ENCODE peak calls at places on chromosomes 3 and 15, in ten cellular contexts. G is tibial artery; R is iPS DF 6.9; X is IMR-90; K is HCT116; F is A673; O is sigmoid colon; C is CD4-positive, CD25-positive, alpha-beta regulatory T cell; J is CD4-positive, alpha-beta memory T cell; A is BE2C. S is an unnamed sample.

GRCh38 chr15:40308844-40309189 is 1.1 kb upstream of the PLCB2 start:
- DNase-seq in J (no peak), K (no peak), O (peak; percentile 70), A (no peak), C (no peak), F (no peak), G (no peak), X (no peak), R (no peak), S (no peak)

GRCh38 chr3:169071003-169071402 is 592.5 kb downstream of the MECOM start:
- DNase-seq in R (no peak), F (no peak), J (no peak), K (no peak), X (peak; percentile 36), A (no peak), O (no peak), C (no peak), G (no peak), S (no peak)

GRCh38 chr15:74200871-74201419 is 1.6 kb downstream of the STRA6 start:
- DNase-seq in R (no peak), F (no peak), X (peak; percentile 52), J (no peak), K (no peak), A (no peak), C (no peak), O (peak; percentile 76), G (peak; percentile 33), S (no peak)

GRCh38 chr15:56871180-56871579 is 47.3 kb upstream of the TCF12 start:
- DNase-seq in C (no peak), X (peak; percentile 86), F (peak; percentile 72), G (no peak), O (no peak), K (peak; percentile 12), R (no peak), A (no peak), J (no peak), S (no peak)

GRCh38 chr3:134030382-134030753 is 643 bp upstream of the SLCO2A1 start:
- DNase-seq in R (no peak), K (no peak), F (no peak), X (no peak), J (no peak), G (no peak), O (peak; percentile 56), A (no peak), C (no peak), S (no peak)

GRCh38 chr3:124269619-124270018 is 277.7 kb upstream of the ROPN1 start:
- DNase-seq in X (no peak), C (no peak), O (no peak), F (no peak), K (no peak), G (no peak), J (no peak), A (no peak), R (no peak), S (no peak)

GRCh38 chr3:175426805-175427204 is 567.7 kb downstream of the NAALADL2 start:
- DNase-seq in O (no peak), C (no peak), A (no peak), F (no peak), G (no peak), R (no peak), J (no peak), X (peak; percentile 45), K (no peak), S (peak; percentile 45)

GRCh38 chr15:49495993-49496747 is 73.1 kb downstream of the FGF7 start:
- DNase-seq in A (no peak), G (no peak), K (no peak), F (no peak), R (no peak), O (no peak), X (peak; percentile 79), J (no peak), C (no peak), S (no peak)

GRCh38 chr3:142904639-142905441 is 16.0 kb upstream of the PCOLCE2 start:
- DNase-seq in O (no peak), A (no peak), R (peak; percentile 20), X (no peak), K (no peak), G (peak; percentile 54), F (peak; percentile 7), C (no peak), J (no peak), S (peak; percentile 65)

GRCh38 chr3:164320962-164321361 is 757.3 kb downstream of the SI start:
- DNase-seq in F (no peak), R (no peak), J (no peak), C (no peak), G (no peak), K (no peak), A (no peak), O (no peak), X (no peak), S (no peak)

GRCh38 chr3:44045476-44046275 is 196.0 kb upstream of the TOPAZ1 start:
- DNase-seq in C (no peak), R (no peak), X (no peak), K (no peak), G (peak; percentile 41), F (peak; percentile 17), A (peak; percentile 26), O (no peak), J (no peak), S (peak; percentile 94)

GRCh38 chr15:95446854-95447253 is 883.6 kb upstream of the NR2F2 start:
- DNase-seq in J (peak; percentile 45), X (no peak), K (no peak), O (no peak), R (no peak), A (no peak), C (no peak), G (no peak), F (peak; percentile 53), S (peak; percentile 93)

GRCh38 chr3:138356666-138357409 is 8.5 kb downstream of the MRAS start:
- DNase-seq in A (no peak), X (no peak), K (no peak), F (no peak), G (no peak), C (no peak), J (no peak), R (no peak), O (peak; percentile 57), S (no peak)

GRCh38 chr15:39429898-39430357 is 151.0 kb upstream of the THBS1 start:
- DNase-seq in A (no peak), G (no peak), X (peak; percentile 95), F (no peak), K (no peak), O (no peak), C (no peak), J (no peak), R (no peak), S (no peak)

GRCh38 chr3:37291275-37291700 is 116.9 kb upstream of the LRRFIP2 start:
- DNase-seq in A (no peak), R (no peak), F (no peak), X (peak; percentile 88), J (no peak), G (no peak), C (no peak), K (no peak), O (no peak), S (no peak)

GRCh38 chr3:111747490-111747889 is 111.6 kb upstream of the PHLDB2 start:
- DNase-seq in K (no peak), R (no peak), F (no peak), A (no peak), X (peak; percentile 73), J (no peak), G (no peak), O (no peak), C (no peak), S (no peak)

GRCh38 chr3:111751961-111752360 is 107.1 kb upstream of the PHLDB2 start:
- DNase-seq in X (peak; percentile 94), G (no peak), A (no peak), O (no peak), F (peak; percentile 28), K (no peak), C (no peak), R (no peak), J (no peak), S (no peak)

GRCh38 chr3:111749171-111750170 is 109.6 kb upstream of the PHLDB2 start:
- DNase-seq in G (no peak), C (no peak), X (no peak), A (no peak), F (peak; percentile 29), O (no peak), K (no peak), J (no peak), R (no peak), S (no peak)

GRCh38 chr3:111748132-111748531 is 110.9 kb upstream of the PHLDB2 start:
- DNase-seq in J (no peak), G (no peak), O (no peak), X (no peak), K (no peak), A (no peak), F (no peak), R (no peak), C (no peak), S (no peak)

GRCh38 chr3:111750278-111750884 is 108.7 kb upstream of the PHLDB2 start:
- DNase-seq in O (no peak), R (no peak), G (no peak), F (no peak), A (no peak), J (no peak), C (no peak), K (no peak), X (no peak), S (no peak)
- H3K4me1 ChIP-seq in O (peaks cover 26% of the 10 kb centered on the region), R (peaks cover 1% of the 10 kb centered on the region), G (peaks cover 6% of the 10 kb centered on the region), F (no peaks in the 10 kb centered on the region), A (no peaks in the 10 kb centered on the region), J (no peaks in the 10 kb centered on the region), C (no peaks in the 10 kb centered on the region), K (peaks cover 44% of the 10 kb centered on the region), X (peaks cover 3% of the 10 kb centered on the region), S (no peaks in the 10 kb centered on the region)

GRCh38 chr3:161217496-161217895 is 3.6 kb upstream of the NMD3 start:
- DNase-seq in G (no peak), R (no peak), X (no peak), C (no peak), F (peak; percentile 55), O (no peak), A (peak; percentile 20), J (no peak), K (peak; percentile 53), S (no peak)
- H3K4me1 ChIP-seq in G (peaks cover 5% of the 10 kb centered on the region), R (peaks cover 1% of the 10 kb centered on the region), X (peaks cover 2% of the 10 kb centered on the region), C (peaks cover 16% of the 10 kb centered on the region), F (peaks cover 4% of the 10 kb centered on the region), O (peaks cover 13% of the 10 kb centered on the region), A (no peaks in the 10 kb centered on the region), J (peaks cover 15% of the 10 kb centered on the region), K (peaks cover 18% of the 10 kb centered on the region), S (peaks cover 6% of the 10 kb centered on the region)

DNA sequence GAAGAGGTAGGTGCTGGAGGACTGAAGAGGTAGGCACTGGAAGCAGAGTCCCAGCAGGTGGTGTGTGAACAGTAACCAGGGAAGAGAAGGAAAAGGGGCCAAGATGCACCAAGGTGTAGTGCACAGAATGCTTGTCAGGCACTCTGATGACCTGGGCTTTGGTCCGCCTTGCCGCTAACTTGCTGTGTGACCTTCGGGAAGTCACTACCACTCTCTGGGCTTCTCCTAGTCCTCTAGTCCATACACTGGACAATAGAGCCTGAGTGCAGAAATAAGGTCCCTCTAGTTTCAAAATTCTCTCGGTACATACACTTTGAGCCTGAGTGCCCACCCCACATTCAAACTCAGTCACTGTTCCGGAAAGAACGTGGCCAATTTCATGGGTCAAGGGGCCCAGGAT is 24.1 kb downstream of the ANP32A start:
- DNase-seq in O (no peak), K (no peak), G (no peak), X (no peak), F (no peak), A (no peak), J (no peak), C (no peak), R (no peak), S (no peak)
- H3K4me1 ChIP-seq in O (peaks cover 66% of the 10 kb centered on the region), K (peaks cover 4% of the 10 kb centered on the region), G (peaks cover 66% of the 10 kb centered on the region), X (peaks cover 10% of the 10 kb centered on the region), F (peaks cover 36% of the 10 kb centered on the region), A (peaks cover 3% of the 10 kb centered on the region), J (peaks cover 99% of the 10 kb centered on the region), C (peaks cover 83% of the 10 kb centered on the region), R (peaks cover 18% of the 10 kb centered on the region), S (peaks cover 58% of the 10 kb centered on the region)

GRCh38 chr3:183180765-183181295 is 18.3 kb upstream of the LAMP3 start:
- DNase-seq in A (no peak), K (no peak), R (no peak), G (no peak), O (no peak), J (no peak), X (no peak), C (no peak), F (no peak), S (no peak)
- H3K4me1 ChIP-seq in A (no peaks in the 10 kb centered on the region), K (peaks cover 10% of the 10 kb centered on the region), R (peaks cover 2% of the 10 kb centered on the region), G (peaks cover 21% of the 10 kb centered on the region), O (peaks cover 21% of the 10 kb centered on the region), J (peaks cover 15% of the 10 kb centered on the region), X (peaks cover 6% of the 10 kb centered on the region), C (peaks cover 17% of the 10 kb centered on the region), F (peaks cover 6% of the 10 kb centered on the region), S (peaks cover 8% of the 10 kb centered on the region)

S was measured in MM.1S.